ENCODE peak calls at places on chromosomes 1 and 21, in four cellular contexts. N is K562, U is H1, W is SK-N-SH. K is an unnamed sample.

GRCh38 chr21:29678616-29679015 is 261.2 kb downstream of the GRIK1 start:
- DNase-seq in N (no peak), W (no peak), U (no peak), K (no peak)

GRCh38 chr1:70459502-70460225 is 48.6 kb downstream of the CTH start:
- DNase-seq in U (no peak), W (no peak), N (peak; percentile 75), K (no peak)

GRCh38 chr21:38917045-38917774 is 111.5 kb downstream of the ETS2 start:
- DNase-seq in W (no peak), N (no peak), U (no peak), K (no peak)

GRCh38 chr1:110188116-110188618 is 21.9 kb upstream of the KCNC4 start:
- DNase-seq in N (no peak), W (peak; percentile 77), U (no peak), K (no peak)

GRCh38 chr1:145942405-145942804 is 15.1 kb upstream of the RBM8A start:
- DNase-seq in W (no peak), U (no peak), N (no peak), K (no peak)

GRCh38 chr21:39575778-39576177 is 37.0 kb upstream of the B3GALT5 start:
- DNase-seq in U (no peak), W (no peak), N (no peak), K (no peak)

GRCh38 chr1:214441119-214441518 is 110.3 kb downstream of the PTPN14 start:
- DNase-seq in U (no peak), N (no peak), W (no peak), K (no peak)

GRCh38 chr1:241356187-241356518 is 852 bp downstream of the RGS7 start:
- DNase-seq in N (no peak), U (no peak), W (peak; percentile 50), K (no peak)

GRCh38 chr1:10045480-10046355 is 13.0 kb downstream of the UBE4B start:
- DNase-seq in N (peak; percentile 72), W (no peak), U (no peak), K (no peak)

GRCh38 chr1:201396859-201397464 is 2.2 kb downstream of the LAD1 start:
- DNase-seq in U (no peak), N (no peak), W (no peak), K (no peak)

GRCh38 chr1:182147136-182147815 is 85.8 kb upstream of the ZNF648 start:
- DNase-seq in U (no peak), N (no peak), W (no peak), K (peak; percentile 60)

GRCh38 chr1:156383023-156383422 is 14.0 kb downstream of the RHBG start:
- DNase-seq in N (peak; percentile 80), U (peak; percentile 67), W (peak; percentile 91), K (no peak)

GRCh38 chr1:114803001-114803400 is 22.5 kb upstream of the SIKE1 start:
- DNase-seq in W (no peak), N (no peak), U (no peak), K (no peak)

GRCh38 chr1:168127493-168127892 is 9.2 kb downstream of the GPR161 start:
- DNase-seq in U (no peak), N (no peak), W (no peak), K (no peak)

GRCh38 chr1:162276493-162276892 is 100.2 kb downstream of the SPATA46 start:
- DNase-seq in N (peak; percentile 43), U (no peak), W (peak; percentile 51), K (no peak)

GRCh38 chr21:36122977-36123376 is 11.9 kb upstream of the CBR3 start:
- DNase-seq in N (peak; percentile 28), W (no peak), U (no peak), K (no peak)

GRCh38 chr1:886311-886710 is 37.4 kb upstream of the SAMD11 start:
- DNase-seq in U (no peak), W (no peak), N (no peak), K (no peak)

GRCh38 chr1:195594773-195595172 is 1013.5 kb downstream of the KCNT2 start:
- DNase-seq in U (no peak), W (no peak), N (no peak), K (no peak)

GRCh38 chr1:64320470-64320869 is 117.0 kb downstream of the UBE2U start:
- DNase-seq in W (no peak), N (no peak), U (no peak), K (no peak)

GRCh38 chr21:43297989-43298388 is 128.9 kb downstream of the SIK1 start:
- DNase-seq in U (no peak), W (no peak), N (no peak), K (no peak)

GRCh38 chr1:203986887-203987461 is 85.9 kb upstream of the SOX13 start:
- DNase-seq in N (no peak), W (no peak), U (no peak), K (no peak)

GRCh38 chr1:203985044-203985443 is 87.9 kb upstream of the SOX13 start:
- DNase-seq in N (no peak), U (peak; percentile 87), W (no peak), K (no peak)

GRCh38 chr1:203985676-203986075 is 87.2 kb upstream of the SOX13 start:
- DNase-seq in N (no peak), W (no peak), U (no peak), K (no peak)

GRCh38 chr1:203992440-203992839 is 80.5 kb upstream of the SOX13 start:
- DNase-seq in U (no peak), N (no peak), W (no peak), K (no peak)

GRCh38 chr1:203990118-203990517 is 82.8 kb upstream of the SOX13 start:
- DNase-seq in U (no peak), W (no peak), N (peak; percentile 9), K (no peak)
- TF ChIP-seq GABPA in U (no peak), W (no peak), N (no peak), K (no peak)

DNA sequence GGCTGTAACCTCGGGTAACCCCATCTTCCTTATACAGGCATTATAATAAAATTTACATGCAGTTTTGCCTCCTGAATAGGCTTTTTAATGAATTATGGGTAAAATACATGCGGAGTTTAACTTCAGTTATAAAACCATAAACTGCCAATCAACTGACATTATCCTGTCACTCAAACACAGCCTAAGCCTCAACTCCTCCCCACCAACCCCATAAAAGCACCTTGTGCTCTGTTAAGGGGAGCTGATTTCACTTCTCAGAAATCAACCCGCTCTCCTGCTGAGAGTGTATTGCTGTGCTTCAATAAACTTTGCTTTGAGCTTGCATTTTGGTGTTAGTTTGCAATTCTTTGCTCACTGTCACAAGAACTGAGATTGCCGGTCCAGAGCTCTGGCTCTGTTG is 1812.2 kb downstream of the BRINP3 start:
- DNase-seq in N (no peak), W (no peak), U (no peak), K (no peak)
- TF ChIP-seq EP300 in N (no peak), W (no peak), U (no peak), K (no peak)

GRCh38 chr1:178101654-178102053 is 7.8 kb downstream of the RASAL2 start:
- DNase-seq in W (no peak), U (no peak), N (no peak), K (no peak)
- TF ChIP-seq GABPA in W (no peak), U (no peak), N (no peak), K (no peak)

DNA sequence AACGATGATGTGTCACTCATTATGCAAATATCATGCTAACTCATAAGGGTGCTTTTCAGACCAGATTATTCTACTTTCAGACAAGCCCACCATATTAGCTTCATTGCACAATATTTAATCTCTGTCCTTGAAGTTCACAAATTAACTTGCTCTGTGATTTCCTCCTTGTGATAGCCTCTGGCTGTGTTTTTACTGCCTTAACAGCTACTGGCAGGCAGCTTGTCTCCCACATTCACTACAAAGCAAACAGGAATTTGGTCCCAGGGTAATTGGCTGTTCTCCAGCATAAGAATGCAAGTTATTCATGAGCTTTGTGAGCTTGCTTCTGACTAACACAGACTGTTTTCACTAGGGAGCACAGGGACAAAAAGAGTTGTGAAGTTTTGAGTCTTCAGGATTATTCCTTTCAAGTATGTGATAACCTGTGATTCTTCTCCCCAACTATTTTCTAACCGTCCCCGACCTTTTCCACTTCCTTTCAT is 87.9 kb upstream of the HMCN1 start:
- DNase-seq in W (peak; percentile 37), N (no peak), U (peak; percentile 83), K (no peak)
- TF ChIP-seq EP300 in W (peak; percentile 45), N (no peak), U (no peak), K (no peak)

GRCh38 chr1:153534226-153534932 is 1.4 kb downstream of the S100A6 start:
- DNase-seq in U (no peak), N (no peak), W (no peak), K (no peak)

GRCh38 chr1:153532161-153532560 is 3.6 kb downstream of the S100A6 start:
- DNase-seq in W (no peak), N (no peak), U (no peak), K (no peak)

GRCh38 chr1:153534933-153535663 is 693 bp downstream of the S100A6 start:
- DNase-seq in N (no peak), W (no peak), U (no peak), K (no peak)

GRCh38 chr1:153532769-153533599 is 2.8 kb downstream of the S100A6 start:
- DNase-seq in N (peak; percentile 92), U (peak; percentile 87), W (no peak), K (no peak)

GRCh38 chr1:153533689-153534201 is 2.0 kb downstream of the S100A6 start:
- DNase-seq in W (no peak), U (no peak), N (peak; percentile 58), K (no peak)
- TF ChIP-seq GABPA in W (peak; percentile 51), U (no peak), N (no peak), K (no peak)

DNA sequence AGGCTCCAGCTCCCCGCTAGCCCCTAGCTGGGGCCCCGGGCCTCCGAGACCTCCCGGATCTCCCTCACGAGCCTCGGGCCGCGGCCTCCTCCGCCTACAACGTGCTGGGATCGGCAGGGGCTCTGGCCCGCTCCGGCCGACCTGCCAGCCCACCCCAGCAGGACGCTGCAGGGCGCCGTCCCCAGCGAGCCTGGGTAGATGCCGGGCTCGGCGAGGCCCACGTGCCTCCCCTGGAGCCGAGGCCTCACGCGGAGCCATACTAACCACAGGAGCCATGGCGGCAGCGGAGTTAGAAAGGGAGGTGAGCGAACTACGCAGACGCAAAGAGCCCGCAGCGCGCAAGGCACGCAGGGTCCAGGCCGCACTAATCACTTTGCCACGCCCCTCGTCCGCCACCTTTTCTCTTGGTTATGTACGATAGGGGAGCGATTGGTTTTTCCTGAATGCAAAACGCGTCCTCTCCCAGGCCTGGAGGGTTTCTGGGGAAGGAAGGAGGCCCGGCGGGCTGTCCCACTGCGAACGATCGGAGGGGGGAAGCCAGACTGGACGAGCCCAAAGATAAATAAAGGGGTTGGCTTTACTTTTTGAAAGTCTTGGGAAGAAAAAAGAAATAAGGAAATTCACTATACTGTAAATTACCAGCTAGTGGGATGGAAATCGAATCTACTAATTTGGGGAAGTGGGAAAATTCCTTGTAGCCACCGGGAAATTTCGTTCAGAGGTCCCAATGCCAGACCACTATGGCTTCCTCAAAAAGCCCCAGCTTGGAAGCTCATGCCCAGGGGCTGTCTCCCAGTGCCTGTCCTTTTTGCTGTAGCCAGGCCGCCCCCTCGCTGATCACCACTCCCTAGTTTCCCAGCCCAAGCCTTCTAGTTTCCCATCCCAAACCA is at the start of gene RPL22:
- DNase-seq in W (peak; percentile 94), N (peak; percentile 100), U (peak; percentile 96), K (peak; percentile 94)
- TF ChIP-seq EP300 in W (peak; percentile 18), N (peak; percentile 58), U (no peak), K (no peak)

GRCh38 chr1:212916395-212917133 is 33.8 kb upstream of the VASH2 start:
- DNase-seq in N (peak; percentile 39), U (no peak), W (no peak), K (no peak)
- TF ChIP-seq GABPA in N (no peak), U (no peak), W (no peak), K (no peak)

K was measured in GM12878.